ENCODE peak calls at places on chromosomes 16 and 17, in ten cellular contexts. P, D, O, G, A, C, F, K, W and Y are unnamed samples.

GRCh38 chr17:7307686-7308624 is 527 bp downstream of the EIF5A start:
- DNase-seq in P (no peak), D (peak; percentile 59), O (no peak), G (peak; percentile 65), A (no peak), C (no peak), F (peak; percentile 57), K (peak; percentile 50), W (peak; percentile 33), Y (no peak)

GRCh38 chr16:65201446-65202010 is 79.7 kb upstream of the CDH11 start:
- DNase-seq in P (no peak), D (no peak), O (no peak), G (no peak), A (no peak), C (no peak), F (no peak), K (no peak), W (no peak), Y (no peak)

GRCh38 chr16:85689285-85689949 is 663 bp upstream of the GINS2 start:
- DNase-seq in P (no peak), D (no peak), O (no peak), G (no peak), A (no peak), C (no peak), F (no peak), K (no peak), W (no peak), Y (no peak)

GRCh38 chr16:10949424-10949970 is 5.1 kb downstream of the CLEC16A start:
- DNase-seq in P (no peak), D (peak; percentile 44), O (no peak), G (peak; percentile 83), A (no peak), C (peak; percentile 38), F (no peak), K (peak; percentile 37), W (peak; percentile 39), Y (peak; percentile 84)

GRCh38 chr17:77110006-77110374 is 30.8 kb upstream of the SEC14L1 start:
- DNase-seq in P (no peak), D (no peak), O (no peak), G (no peak), A (no peak), C (no peak), F (no peak), K (no peak), W (no peak), Y (no peak)

GRCh38 chr17:45775148-45775547 is 9.0 kb upstream of the CRHR1 start:
- DNase-seq in P (no peak), D (no peak), O (no peak), G (no peak), A (no peak), C (no peak), F (no peak), K (no peak), W (no peak), Y (no peak)

GRCh38 chr17:74351552-74352210 is 10.0 kb downstream of the BTBD17 start:
- DNase-seq in P (no peak), D (no peak), O (no peak), G (peak; percentile 16), A (no peak), C (no peak), F (no peak), K (no peak), W (no peak), Y (no peak)

GRCh38 chr16:60748366-60748765 is 1287.9 kb downstream of the CDH8 start:
- DNase-seq in P (no peak), D (no peak), O (no peak), G (no peak), A (no peak), C (no peak), F (no peak), K (no peak), W (no peak), Y (no peak)

GRCh38 chr16:49801290-49801689 is 54.6 kb downstream of the ZNF423 start:
- DNase-seq in P (no peak), D (no peak), O (no peak), G (no peak), A (no peak), C (no peak), F (no peak), K (no peak), W (no peak), Y (no peak)

GRCh38 chr16:59941581-59941980 is 1207.5 kb upstream of the GOT2 start:
- DNase-seq in P (no peak), D (no peak), O (no peak), G (no peak), A (no peak), C (no peak), F (no peak), K (no peak), W (no peak), Y (no peak)

GRCh38 chr17:78044280-78044835 is 84.2 kb downstream of the TMC6 start:
- DNase-seq in P (no peak), D (no peak), O (no peak), G (no peak), A (no peak), C (no peak), F (no peak), K (no peak), W (no peak), Y (no peak)

GRCh38 chr16:74169687-74170522 is 126.7 kb upstream of the PSMD7 start:
- DNase-seq in P (no peak), D (no peak), O (no peak), G (no peak), A (no peak), C (no peak), F (no peak), K (no peak), W (peak; percentile 15), Y (no peak)